ENCODE peak calls at places on chromosome 21, in six cellular contexts. One of them, this sample, is unnamed.

GRCh38 chr21:40852563-40852962 is 5.6 kb upstream of the DSCAM start:
- DNase-seq in fibroblast of lung: no peak
- DNase-seq in GM12865: no peak
- DNase-seq in K562: no peak
- DNase-seq in tibial nerve: no peak
- DNase-seq in HCT116: no peak
- DNase-seq in this sample: no peak

GRCh38 chr21:39660596-39660995 is 47.9 kb downstream of the B3GALT5 start:
- DNase-seq in GM12865: no peak
- DNase-seq in K562: no peak
- DNase-seq in HCT116: no peak
- DNase-seq in tibial nerve: no peak
- DNase-seq in fibroblast of lung: peak; percentile 76
- DNase-seq in this sample: no peak

GRCh38 chr21:43734830-43735229 is 15.9 kb downstream of the PDXK start:
- DNase-seq in GM12865: no peak
- DNase-seq in K562: no peak
- DNase-seq in HCT116: no peak
- DNase-seq in tibial nerve: peak; percentile 76
- DNase-seq in fibroblast of lung: peak; percentile 71
- DNase-seq in this sample: no peak

GRCh38 chr21:42321845-42322244 is 6.6 kb upstream of the TFF3 start:
- DNase-seq in K562: no peak
- DNase-seq in tibial nerve: no peak
- DNase-seq in HCT116: no peak
- DNase-seq in fibroblast of lung: no peak
- DNase-seq in GM12865: no peak
- DNase-seq in this sample: no peak

GRCh38 chr21:43020177-43020576 is 45.8 kb downstream of the PKNOX1 start:
- DNase-seq in fibroblast of lung: no peak
- DNase-seq in GM12865: no peak
- DNase-seq in tibial nerve: no peak
- DNase-seq in HCT116: no peak
- DNase-seq in K562: no peak
- DNase-seq in this sample: no peak

GRCh38 chr21:16913010-16913409 is 599.8 kb upstream of the CXADR start:
- DNase-seq in GM12865: no peak
- DNase-seq in tibial nerve: no peak
- DNase-seq in K562: no peak
- DNase-seq in HCT116: no peak
- DNase-seq in fibroblast of lung: no peak
- DNase-seq in this sample: no peak

GRCh38 chr21:25005388-25005787 is 601.9 kb downstream of the MRPL39 start:
- DNase-seq in fibroblast of lung: peak; percentile 71
- DNase-seq in tibial nerve: no peak
- DNase-seq in GM12865: no peak
- DNase-seq in HCT116: no peak
- DNase-seq in K562: no peak
- DNase-seq in this sample: no peak

GRCh38 chr21:15804247-15804985 is 74.6 kb downstream of the USP25 start:
- DNase-seq in tibial nerve: no peak
- DNase-seq in fibroblast of lung: no peak
- DNase-seq in HCT116: no peak
- DNase-seq in K562: no peak
- DNase-seq in GM12865: no peak
- DNase-seq in this sample: no peak

GRCh38 chr21:26850116-26850643 is 5.0 kb upstream of the ADAMTS1 start:
- DNase-seq in fibroblast of lung: peak; percentile 75
- DNase-seq in GM12865: peak; percentile 32
- DNase-seq in K562: no peak
- DNase-seq in HCT116: peak; percentile 2
- DNase-seq in tibial nerve: no peak
- DNase-seq in this sample: no peak
- TF ChIP-seq CTCF in fibroblast of lung: peak; percentile 61
- TF ChIP-seq CTCF in GM12865: peak; percentile 31
- TF ChIP-seq CTCF in K562: peak; percentile 72
- TF ChIP-seq CTCF in HCT116: peak; percentile 38
- TF ChIP-seq CTCF in tibial nerve: peak; percentile 59
- TF ChIP-seq CTCF in this sample: peak; percentile 76

DNA sequence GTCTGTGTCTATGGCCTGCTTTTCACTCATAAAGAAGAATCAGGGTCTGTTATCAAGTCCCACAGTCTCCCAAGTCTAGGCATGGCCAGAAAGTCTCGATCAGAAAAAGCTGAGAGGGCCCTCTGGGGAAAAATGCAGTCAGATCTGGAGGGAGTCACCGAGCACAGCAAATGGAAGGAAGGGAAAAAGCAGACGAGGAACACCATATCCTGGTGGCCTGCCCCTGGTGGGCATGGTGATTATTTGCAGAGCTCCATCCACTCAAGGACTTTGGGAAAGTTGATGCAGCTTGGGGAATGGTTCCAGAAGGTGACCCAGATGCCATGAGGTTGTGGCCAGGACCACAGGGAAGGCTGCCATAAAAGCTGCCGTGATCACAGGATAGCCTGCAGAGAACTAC is 189.1 kb downstream of the CLIC6 start:
- DNase-seq in tibial nerve: no peak
- DNase-seq in GM12865: no peak
- DNase-seq in K562: no peak
- DNase-seq in HCT116: no peak
- DNase-seq in fibroblast of lung: no peak
- DNase-seq in this sample: no peak
- TF ChIP-seq CTCF in tibial nerve: no peak
- TF ChIP-seq CTCF in GM12865: no peak
- TF ChIP-seq CTCF in K562: peak; percentile 8
- TF ChIP-seq CTCF in HCT116: peak; percentile 40
- TF ChIP-seq CTCF in fibroblast of lung: peak; percentile 32
- TF ChIP-seq CTCF in this sample: no peak

GRCh38 chr21:38170705-38171682 is 85.8 kb upstream of the KCNJ15 start:
- DNase-seq in K562: no peak
- DNase-seq in tibial nerve: no peak
- DNase-seq in fibroblast of lung: peak; percentile 10
- DNase-seq in GM12865: no peak
- DNase-seq in HCT116: no peak
- DNase-seq in this sample: no peak
- TF ChIP-seq CTCF in K562: no peak
- TF ChIP-seq CTCF in tibial nerve: no peak
- TF ChIP-seq CTCF in fibroblast of lung: peak; percentile 35
- TF ChIP-seq CTCF in GM12865: no peak
- TF ChIP-seq CTCF in HCT116: no peak
- TF ChIP-seq CTCF in this sample: no peak

DNA sequence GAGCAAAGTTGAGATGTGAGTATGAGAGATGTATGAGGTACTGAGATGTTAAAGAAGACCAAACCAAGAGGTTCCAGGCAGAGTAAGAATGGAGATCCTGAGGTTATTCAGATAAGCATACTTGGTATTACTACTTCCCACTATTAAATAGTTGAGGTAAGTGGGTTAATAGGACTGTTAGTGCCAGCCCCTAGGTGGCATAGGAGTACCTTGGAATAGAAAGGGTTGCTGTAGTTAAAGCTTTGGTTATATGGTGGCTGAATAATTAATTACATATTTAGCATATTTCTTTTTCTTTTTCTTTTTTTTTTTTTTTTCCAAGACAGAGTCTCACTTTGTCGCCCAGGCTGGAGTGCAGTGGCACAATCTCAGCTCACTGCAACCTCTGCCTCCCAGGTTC is 397.9 kb upstream of the TMPRSS15 start:
- DNase-seq in tibial nerve: no peak
- DNase-seq in K562: no peak
- DNase-seq in HCT116: no peak
- DNase-seq in GM12865: no peak
- DNase-seq in fibroblast of lung: no peak
- DNase-seq in this sample: no peak
- TF ChIP-seq CTCF in tibial nerve: no peak
- TF ChIP-seq CTCF in K562: no peak
- TF ChIP-seq CTCF in HCT116: no peak
- TF ChIP-seq CTCF in GM12865: no peak
- TF ChIP-seq CTCF in fibroblast of lung: no peak
- TF ChIP-seq CTCF in this sample: no peak

GRCh38 chr21:45460011-45460565 is 55.1 kb downstream of the COL18A1 start:
- DNase-seq in HCT116: no peak
- DNase-seq in tibial nerve: no peak
- DNase-seq in GM12865: no peak
- DNase-seq in fibroblast of lung: no peak
- DNase-seq in K562: no peak
- DNase-seq in this sample: no peak
- TF ChIP-seq CTCF in HCT116: no peak
- TF ChIP-seq CTCF in tibial nerve: no peak
- TF ChIP-seq CTCF in GM12865: no peak
- TF ChIP-seq CTCF in fibroblast of lung: no peak
- TF ChIP-seq CTCF in K562: no peak
- TF ChIP-seq CTCF in this sample: no peak

This sample was measured in natural killer cell.